ENCODE peak calls at places on chromosomes 6 and 20, in ten cellular contexts. T is stimulated activated CD4-positive, alpha-beta T cell treated with anti-CD3 and anti-CD28 coated beads, Interleukin-4, amount 100 ng/mL, for 24 hours; P is body of pancreas; H is NAMALWA; Z is frontal cortex; F is NCI-H345; G is NCI-H1930; V is BJ; R is uterus; U is DMS 273 treated with DMSO at 0.1 percent for 48 hours. E is an unnamed sample.

GRCh38 chr20:19382371-19382770 is 169.9 kb downstream of the SLC24A3 start:
- DNase-seq in T (no peak), P (no peak), H (no peak), Z (no peak), F (no peak), G (no peak), V (no peak), R (no peak), U (peak), E (no peak)

GRCh38 chr20:47857142-47857993 is 72.1 kb upstream of the SULF2 start:
- DNase-seq in T (no peak), P (no peak), H (no peak), Z (no peak), F (no peak), G (no peak), V (no peak), R (peak), U (no peak), E (no peak)

GRCh38 chr6:21751608-21752007 is 158.1 kb downstream of the SOX4 start:
- DNase-seq in T (no peak), P (no peak), H (no peak), Z (no peak), F (no peak), G (no peak), V (no peak), R (no peak), U (no peak), E (no peak)

GRCh38 chr20:52847029-52847660 is 125.0 kb upstream of the TSHZ2 start:
- DNase-seq in T (no peak), P (no peak), H (no peak), Z (no peak), F (peak), G (no peak), V (no peak), R (no peak), U (no peak), E (no peak)

GRCh38 chr6:138482816-138483215 is 16.5 kb downstream of the NHSL1 start:
- DNase-seq in T (no peak), P (no peak), H (no peak), Z (no peak), F (no peak), G (no peak), V (no peak), R (no peak), U (no peak), E (no peak)

GRCh38 chr20:33878583-33878982 is 67.4 kb downstream of the CHMP4B start:
- DNase-seq in T (no peak), P (no peak), H (no peak), Z (no peak), F (no peak), G (no peak), V (no peak), R (no peak), U (no peak), E (no peak)

GRCh38 chr6:3913077-3913957 is 64.1 kb downstream of the FAM50B start:
- DNase-seq in T (no peak), P (peak), H (no peak), Z (peak), F (peak), G (no peak), V (peak), R (peak), U (peak), E (peak)

GRCh38 chr20:36344517-36345132 is 38.5 kb downstream of the DLGAP4 start:
- DNase-seq in T (peak), P (peak), H (peak), Z (no peak), F (no peak), G (no peak), V (no peak), R (peak), U (no peak), E (no peak)

GRCh38 chr6:41053056-41053455 is at the start of gene APOBEC2:
- DNase-seq in T (no peak), P (peak), H (no peak), Z (no peak), F (no peak), G (no peak), V (no peak), R (no peak), U (no peak), E (no peak)

GRCh38 chr6:17730078-17730704 is 23.5 kb upstream of the NUP153 start:
- DNase-seq in T (no peak), P (no peak), H (no peak), Z (no peak), F (no peak), G (no peak), V (no peak), R (no peak), U (no peak), E (no peak)

GRCh38 chr6:36822506-36823269 is 16.6 kb downstream of the CPNE5 start:
- DNase-seq in T (no peak), P (no peak), H (no peak), Z (no peak), F (no peak), G (no peak), V (no peak), R (no peak), U (no peak), E (no peak)

GRCh38 chr20:34982270-34983088 is 26.8 kb downstream of the MYH7B start:
- DNase-seq in T (no peak), P (no peak), H (no peak), Z (no peak), F (no peak), G (no peak), V (no peak), R (no peak), U (no peak), E (no peak)

GRCh38 chr20:58702161-58702510 is 9.5 kb downstream of the NPEPL1 start:
- DNase-seq in T (no peak), P (no peak), H (no peak), Z (no peak), F (no peak), G (no peak), V (no peak), R (peak), U (no peak), E (peak)

GRCh38 chr20:48789781-48790544 is 37.8 kb downstream of the PREX1 start:
- DNase-seq in T (no peak), P (no peak), H (no peak), Z (no peak), F (no peak), G (no peak), V (no peak), R (no peak), U (no peak), E (no peak)

GRCh38 chr20:47275548-47275947 is 81.0 kb downstream of the ZMYND8 start:
- DNase-seq in T (no peak), P (no peak), H (no peak), Z (no peak), F (no peak), G (no peak), V (no peak), R (no peak), U (no peak), E (no peak)

GRCh38 chr6:69155467-69155866 is 520.4 kb downstream of the ADGRB3 start:
- DNase-seq in T (no peak), P (no peak), H (no peak), Z (no peak), F (no peak), G (no peak), V (no peak), R (no peak), U (no peak), E (no peak)

GRCh38 chr6:93779086-93779858 is 359.9 kb upstream of the EPHA7 start:
- DNase-seq in T (no peak), P (no peak), H (no peak), Z (no peak), F (no peak), G (no peak), V (no peak), R (no peak), U (no peak), E (no peak)

GRCh38 chr6:170089937-170090335 is 200.9 kb downstream of the DLL1 start:
- DNase-seq in T (no peak), P (no peak), H (no peak), Z (no peak), F (no peak), G (no peak), V (no peak), R (peak), U (no peak), E (no peak)

GRCh38 chr20:35007891-35008290 is 52.2 kb downstream of the MYH7B start:
- DNase-seq in T (no peak), P (peak), H (no peak), Z (no peak), F (no peak), G (no peak), V (no peak), R (no peak), U (no peak), E (no peak)

GRCh38 chr20:35135867-35136586 is 11.1 kb downstream of the EDEM2 start:
- DNase-seq in T (no peak), P (no peak), H (no peak), Z (no peak), F (no peak), G (no peak), V (no peak), R (no peak), U (no peak), E (no peak)

GRCh38 chr20:24746351-24746685 is 202.8 kb upstream of the CST7 start:
- DNase-seq in T (no peak), P (peak), H (no peak), Z (no peak), F (peak), G (no peak), V (no peak), R (no peak), U (peak), E (peak)

GRCh38 chr20:53809242-53809641 is 215.6 kb upstream of the ZNF217 start:
- DNase-seq in T (no peak), P (no peak), H (no peak), Z (no peak), F (no peak), G (no peak), V (no peak), R (no peak), U (no peak), E (no peak)

GRCh38 chr6:64238071-64238470 is 602.5 kb downstream of the PHF3 start:
- DNase-seq in T (no peak), P (no peak), H (no peak), Z (no peak), F (no peak), G (no peak), V (no peak), R (no peak), U (no peak), E (no peak)

GRCh38 chr6:157800420-157801237 is 22.4 kb upstream of the SNX9 start:
- DNase-seq in T (peak), P (no peak), H (no peak), Z (no peak), F (no peak), G (no peak), V (no peak), R (no peak), U (no peak), E (no peak)

GRCh38 chr6:5087389-5087788 is 2.2 kb downstream of the PPP1R3G start:
- DNase-seq in T (no peak), P (no peak), H (no peak), Z (peak), F (no peak), G (no peak), V (no peak), R (no peak), U (no peak), E (no peak)

GRCh38 chr6:100948381-100949133 is 67.4 kb upstream of the ASCC3 start:
- DNase-seq in T (no peak), P (no peak), H (no peak), Z (no peak), F (no peak), G (no peak), V (peak), R (no peak), U (no peak), E (no peak)

GRCh38 chr6:120077489-120077888 is 727.9 kb upstream of the MAN1A1 start:
- DNase-seq in T (no peak), P (no peak), H (peak), Z (no peak), F (no peak), G (no peak), V (no peak), R (no peak), U (no peak), E (peak)

GRCh38 chr6:20319520-20320357 is 81.9 kb upstream of the E2F3 start:
- DNase-seq in T (peak), P (no peak), H (no peak), Z (no peak), F (no peak), G (no peak), V (no peak), R (no peak), U (no peak), E (no peak)

GRCh38 chr6:13229205-13230085 is 98.9 kb downstream of the TBC1D7 start:
- DNase-seq in T (no peak), P (peak), H (no peak), Z (no peak), F (no peak), G (no peak), V (no peak), R (no peak), U (no peak), E (no peak)